ENCODE peak calls at places on chromosomes 12 and 14, in four cellular contexts. C is neuronal stem cell, A is mesenchymal stem cell, M is mesendoderm. J is an unnamed sample.

GRCh38 chr12:49974231-49974675 is 1.5 kb downstream of the AQP6 start:
- DNase-seq in C (no peak), A (peak; percentile 58), M (peak; percentile 54), J (peak; percentile 71)

GRCh38 chr14:92523752-92524151 is 10.2 kb downstream of the RIN3 start:
- DNase-seq in C (no peak), A (no peak), M (no peak), J (no peak)

GRCh38 chr14:75499084-75499875 is 23.0 kb upstream of the BATF start:
- DNase-seq in C (no peak), A (no peak), M (no peak), J (no peak)

GRCh38 chr12:4648099-4648498 is 752 bp downstream of the AKAP3 start:
- DNase-seq in C (no peak), A (peak; percentile 24), M (no peak), J (no peak)

GRCh38 chr12:107864235-107864634 is 89.7 kb downstream of the ASCL4 start:
- DNase-seq in C (no peak), A (no peak), M (peak; percentile 37), J (peak; percentile 74)

GRCh38 chr14:103372552-103373304 is 12.5 kb upstream of the MARK3 start:
- DNase-seq in C (no peak), A (peak; percentile 92), M (peak; percentile 73), J (no peak)

GRCh38 chr14:39581474-39581873 is 149.2 kb upstream of the FBXO33 start:
- DNase-seq in C (no peak), A (no peak), M (no peak), J (no peak)

GRCh38 chr14:80926706-80927384 is 14.7 kb downstream of the CEP128 start:
- DNase-seq in C (no peak), A (peak; percentile 86), M (no peak), J (no peak)

GRCh38 chr14:61588419-61588901 is 106.9 kb upstream of the HIF1A start:
- DNase-seq in C (no peak), A (peak; percentile 76), M (no peak), J (no peak)

GRCh38 chr14:103730490-103731035 is 15.0 kb downstream of the ZFYVE21 start:
- DNase-seq in C (no peak), A (no peak), M (no peak), J (no peak)

GRCh38 chr12:128810182-128811127 is 13.3 kb downstream of the SLC15A4 start:
- DNase-seq in C (no peak), A (peak; percentile 33), M (no peak), J (no peak)

GRCh38 chr12:82517027-82517426 is 158.7 kb downstream of the METTL25 start:
- DNase-seq in C (no peak), A (peak; percentile 9), M (peak; percentile 57), J (peak; percentile 64)

GRCh38 chr12:131235871-131236271 is 282.2 kb downstream of the ADGRD1 start:
- DNase-seq in C (no peak), A (no peak), M (no peak), J (no peak)

GRCh38 chr14:57578427-57579220 is 85.0 kb upstream of the CCDC198 start:
- DNase-seq in C (no peak), A (no peak), M (peak; percentile 41), J (no peak)

GRCh38 chr14:103056322-103057027 is 874 bp downstream of the CDC42BPB start:
- DNase-seq in C (no peak), A (peak; percentile 78), M (peak; percentile 87), J (peak; percentile 69)

GRCh38 chr14:66405158-66405557 is 81.0 kb upstream of the CCDC196 start:
- DNase-seq in C (no peak), A (no peak), M (peak; percentile 78), J (peak; percentile 36)

GRCh38 chr12:94100254-94100653 is 48.1 kb upstream of the PLXNC1 start:
- DNase-seq in C (no peak), A (no peak), M (peak; percentile 84), J (no peak)

GRCh38 chr12:79933580-79934264 is 1.2 kb downstream of the PPP1R12A start:
- DNase-seq in C (peak; percentile 15), A (peak; percentile 30), M (peak; percentile 40), J (no peak)

GRCh38 chr14:32200368-32201195 is 1.3 kb upstream of the RNU6-7 start:
- DNase-seq in C (no peak), A (no peak), M (no peak), J (no peak)

GRCh38 chr12:88801227-88802225 is 221.3 kb upstream of the KITLG start:
- DNase-seq in C (no peak), A (no peak), M (no peak), J (no peak)

GRCh38 chr12:2324375-2324774 is 271.6 kb downstream of the CACNA1C start:
- DNase-seq in C (no peak), A (no peak), M (no peak), J (no peak)

GRCh38 chr14:54564071-54564798 is 2.7 kb upstream of the SAMD4A start:
- DNase-seq in C (peak; percentile 29), A (peak; percentile 69), M (peak; percentile 33), J (no peak)

GRCh38 chr14:103522649-103523582 is at the start of gene CKB:
- DNase-seq in C (peak; percentile 74), A (peak; percentile 71), M (peak; percentile 71), J (peak; percentile 75)

GRCh38 chr12:18428416-18428815 is 167.1 kb downstream of the PIK3C2G start:
- DNase-seq in C (no peak), A (no peak), M (peak; percentile 37), J (no peak)

GRCh38 chr12:2111816-2112215 is 59.0 kb downstream of the CACNA1C start:
- DNase-seq in C (no peak), A (no peak), M (no peak), J (no peak)

GRCh38 chr14:33986804-33987203 is 35.9 kb upstream of the EGLN3 start:
- DNase-seq in C (no peak), A (peak; percentile 83), M (peak; percentile 96), J (no peak)

GRCh38 chr14:87109271-87109670 is 883.7 kb downstream of the GALC start:
- DNase-seq in C (no peak), A (no peak), M (no peak), J (no peak)
- H2BK120ac ChIP-seq in C (no peak overlapping the region), A (no peak overlapping the region), M (no peak overlapping the region), J (no peak overlapping the region)

GRCh38 chr14:68637106-68638021 is 155.5 kb downstream of the ZFP36L1 start:
- DNase-seq in C (no peak), A (peak; percentile 75), M (no peak), J (no peak)

GRCh38 chr14:68633131-68633991 is 159.5 kb downstream of the ZFP36L1 start:
- DNase-seq in C (no peak), A (no peak), M (no peak), J (peak; percentile 20)

GRCh38 chr14:68634346-68634745 is 158.5 kb downstream of the ZFP36L1 start:
- DNase-seq in C (no peak), A (no peak), M (no peak), J (peak; percentile 24)

GRCh38 chr14:68636597-68636996 is 156.3 kb downstream of the ZFP36L1 start:
- DNase-seq in C (no peak), A (no peak), M (no peak), J (no peak)

GRCh38 chr14:68634874-68635601 is 157.8 kb downstream of the ZFP36L1 start:
- DNase-seq in C (no peak), A (no peak), M (no peak), J (no peak)
- H2BK120ac ChIP-seq in C (no peak overlapping the region), A (peak overlapping the region; percentile 2), M (no peak overlapping the region), J (no peak overlapping the region)

GRCh38 chr12:110640275-110641025 is 26.5 kb downstream of the TCTN1 start:
- DNase-seq in C (no peak), A (no peak), M (no peak), J (peak; percentile 20)
- H2BK120ac ChIP-seq in C (no peak overlapping the region), A (no peak overlapping the region), M (no peak overlapping the region), J (no peak overlapping the region)

GRCh38 chr12:120264086-120264485 is 1.4 kb downstream of the PXN start:
- DNase-seq in C (no peak), A (peak; percentile 33), M (no peak), J (peak; percentile 33)

GRCh38 chr12:120264511-120265202 is 873 bp downstream of the PXN start:
- DNase-seq in C (no peak), A (no peak), M (no peak), J (no peak)

GRCh38 chr12:120265483-120266179 is at the start of gene PXN:
- DNase-seq in C (peak; percentile 85), A (peak; percentile 70), M (peak; percentile 82), J (peak; percentile 89)

GRCh38 chr12:120266180-120266535 is 628 bp upstream of the PXN start:
- DNase-seq in C (no peak), A (no peak), M (no peak), J (no peak)

GRCh38 chr12:120265203-120265482 is 387 bp downstream of the PXN start:
- DNase-seq in C (no peak), A (no peak), M (no peak), J (no peak)
- H2BK120ac ChIP-seq in C (no peak overlapping the region), A (peak overlapping the region; percentile 91), M (peak overlapping the region; percentile 5), J (no peak overlapping the region)

DNA sequence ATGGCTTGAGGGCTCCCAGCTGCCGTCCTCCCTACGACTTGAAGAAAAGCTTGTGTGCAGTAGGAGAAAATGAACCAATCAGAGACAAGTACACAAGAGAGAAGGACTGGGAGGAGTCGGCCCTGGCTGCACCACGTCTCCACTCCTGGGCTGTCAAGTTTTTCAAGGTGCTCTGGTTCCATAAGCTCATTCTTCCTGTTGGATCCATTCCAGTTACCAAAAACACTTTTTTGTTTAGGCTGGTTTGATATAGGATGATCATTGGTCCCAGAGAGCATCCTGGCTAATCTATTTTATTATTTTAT is 2.8 kb upstream of the A2ML1 start:
- DNase-seq in C (no peak), A (no peak), M (peak; percentile 80), J (no peak)
- H2BK120ac ChIP-seq in C (no peak overlapping the region), A (no peak overlapping the region), M (no peak overlapping the region), J (no peak overlapping the region)

J was measured in H9.